ENCODE peak calls at places on chromosomes 1 and 21, in ten cellular contexts. O, B, W, V, L, U, R, A, Q and D are unnamed samples.

GRCh38 chr1:226719596-226720386 is 19.3 kb downstream of the ITPKB start:
- DNase-seq in Q (no peak), B (no peak), U (no peak), A (no peak), V (peak), W (no peak), L (no peak), O (no peak), R (no peak), D (no peak)

GRCh38 chr1:244297616-244298015 is 154.1 kb downstream of the ADSS2 start:
- DNase-seq in L (no peak), Q (no peak), O (no peak), V (no peak), R (no peak), W (no peak), U (no peak), A (no peak), B (no peak), D (no peak)

GRCh38 chr21:42320791-42321190 is 5.6 kb upstream of the TFF3 start:
- DNase-seq in Q (no peak), A (no peak), U (no peak), B (no peak), V (no peak), W (no peak), R (no peak), L (no peak), O (no peak), D (no peak)

GRCh38 chr1:187244623-187245022 is 415.9 kb downstream of the PLA2G4A start:
- DNase-seq in U (peak), R (no peak), B (no peak), O (no peak), Q (no peak), L (no peak), W (no peak), V (peak), A (peak), D (no peak)

GRCh38 chr21:26423506-26423905 is 149.6 kb downstream of the CYYR1 start:
- DNase-seq in V (peak), A (no peak), B (no peak), O (no peak), W (no peak), Q (no peak), L (no peak), R (no peak), U (no peak), D (no peak)

GRCh38 chr1:160726498-160727391 is 12.3 kb upstream of the SLAMF7 start:
- DNase-seq in V (peak), L (peak), U (peak), A (peak), Q (peak), B (peak), R (peak), W (peak), O (no peak), D (no peak)

GRCh38 chr1:160537714-160538665 is 14.9 kb upstream of the SLAMF6 start:
- DNase-seq in W (no peak), L (no peak), A (no peak), R (no peak), B (no peak), Q (no peak), U (no peak), O (no peak), V (no peak), D (no peak)

GRCh38 chr21:31557956-31558838 is 101.3 kb upstream of the SOD1 start:
- DNase-seq in O (no peak), Q (no peak), V (no peak), R (no peak), W (peak), B (peak), A (peak), L (no peak), U (peak), D (peak)

GRCh38 chr1:4710592-4711190 is 56.3 kb downstream of the AJAP1 start:
- DNase-seq in W (no peak), V (no peak), R (no peak), Q (no peak), B (peak), L (no peak), U (no peak), A (no peak), O (no peak), D (no peak)